ENCODE peak calls at places on chromosomes 13 and 19, in nine cellular contexts. Q is uterus, Z is adrenal gland, T is breast epithelium, D is body of pancreas, Y is psoas muscle, B is PC-3, C is sigmoid colon, I is H9. K is an unnamed sample. For H3K4me1, the result is how much of the 10 kb centered on the place peaks cover.

GRCh38 chr13:26600345-26600761 is 42.9 kb downstream of the WASF3 start:
- DNase-seq in I (no peak), B (no peak), Q (peak), T (no peak), Y (no peak), C (peak), Z (no peak), D (peak), K (no peak)

GRCh38 chr19:44585371-44586141 is 27.8 kb upstream of the IGSF23 start:
- DNase-seq in Q (no peak), Z (no peak), T (no peak), C (no peak), D (no peak), Y (no peak), B (peak), I (no peak), K (no peak)

GRCh38 chr19:1247747-1248453 is 483 bp upstream of the MIDN start:
- DNase-seq in Z (peak), D (peak), B (peak), Y (peak), T (no peak), Q (peak), C (peak), I (peak), K (no peak)

GRCh38 chr13:43307921-43308433 is 284.6 kb downstream of the DNAJC15 start:
- DNase-seq in I (no peak), Q (peak), Z (peak), D (peak), B (peak), T (peak), C (peak), Y (peak), K (peak)

GRCh38 chr13:59494560-59494970 is 669.2 kb downstream of the DIAPH3 start:
- DNase-seq in D (peak), B (no peak), Y (no peak), T (no peak), C (peak), Q (no peak), I (no peak), Z (peak), K (peak)

GRCh38 chr19:33194527-33194883 is 375 bp downstream of the LRP3 start:
- DNase-seq in D (no peak), I (no peak), C (no peak), Y (no peak), T (no peak), Z (no peak), Q (no peak), B (no peak), K (peak)

GRCh38 chr19:43798026-43798545 is 4.2 kb downstream of the LYPD5 start:
- DNase-seq in Y (no peak), Q (no peak), T (no peak), B (no peak), C (no peak), D (no peak), Z (no peak), I (no peak), K (no peak)

GRCh38 chr13:51895906-51896888 is 34.4 kb downstream of the CCDC70 start:
- DNase-seq in C (no peak), Z (peak), I (peak), D (peak), Q (no peak), B (peak), T (no peak), Y (no peak), K (peak)

GRCh38 chr19:43450545-43450997 is 14.8 kb downstream of the LYPD3 start:
- DNase-seq in T (no peak), Q (no peak), B (no peak), Z (no peak), C (no peak), D (peak), I (no peak), Y (no peak), K (peak)

GRCh38 chr13:20901668-20902437 is 693 bp downstream of the XPO4 start:
- DNase-seq in I (peak), Q (no peak), D (peak), B (peak), Z (peak), Y (peak), C (no peak), T (no peak), K (peak)

GRCh38 chr19:39194832-39195542 is 1.8 kb upstream of the NCCRP1 start:
- DNase-seq in I (no peak), D (peak), C (no peak), T (no peak), Q (no peak), B (peak), Y (no peak), Z (no peak), K (no peak)

GRCh38 chr19:30228726-30229523 is 143.3 kb upstream of the ZNF536 start:
- DNase-seq in Y (no peak), Z (no peak), T (no peak), D (no peak), I (no peak), Q (no peak), C (peak), B (no peak), K (peak)

GRCh38 chr19:44552324-44552723 is 22.8 kb upstream of the CEACAM20 start:
- DNase-seq in Y (no peak), C (no peak), Z (peak), Q (no peak), D (no peak), I (peak), B (peak), T (no peak), K (peak)

GRCh38 chr13:29799041-29799440 is 51.4 kb downstream of the UBL3 start:
- DNase-seq in Q (no peak), B (no peak), Y (no peak), D (no peak), I (no peak), Z (no peak), T (no peak), C (no peak), K (no peak)

GRCh38 chr19:55643003-55643732 is at the start of gene ZNF581:
- DNase-seq in B (peak), D (peak), I (peak), T (peak), Z (peak), Q (peak), C (peak), Y (peak), K (peak)

GRCh38 chr13:71799320-71799719 is 67.7 kb downstream of the DACH1 start:
- DNase-seq in Q (no peak), C (no peak), B (no peak), Z (no peak), D (no peak), I (no peak), T (no peak), Y (no peak), K (no peak)

GRCh38 chr13:79352107-79352506 is 53.9 kb downstream of the RBM26 start:
- DNase-seq in T (no peak), I (no peak), C (no peak), Z (no peak), D (no peak), Q (no peak), Y (no peak), B (no peak), K (no peak)

GRCh38 chr13:50353651-50354415 is 338.6 kb downstream of the KCNRG start:
- DNase-seq in C (no peak), D (no peak), Z (no peak), B (peak), T (no peak), I (no peak), Y (no peak), Q (no peak), K (no peak)

GRCh38 chr19:2974342-2974932 is 2.9 kb upstream of the TLE6 start:
- DNase-seq in Z (peak), T (no peak), D (peak), C (peak), B (no peak), Y (no peak), Q (peak), I (no peak), K (no peak)

GRCh38 chr19:7859766-7860165 is 14.4 kb downstream of the PRR36 start:
- DNase-seq in B (no peak), D (no peak), I (peak), Z (no peak), T (no peak), Q (no peak), C (no peak), Y (no peak), K (no peak)

GRCh38 chr13:114032121-114032799 is 58.4 kb upstream of the C13orf46 start:
- DNase-seq in B (no peak), Q (peak), I (no peak), C (no peak), Z (no peak), Y (no peak), T (no peak), D (peak), K (no peak)

GRCh38 chr13:113861433-113862030 is 2.3 kb downstream of the GAS6 start:
- DNase-seq in Q (no peak), Y (no peak), Z (no peak), B (no peak), D (peak), I (peak), C (no peak), T (peak), K (no peak)

GRCh38 chr13:33433316-33433715 is 147.8 kb upstream of the STARD13 start:
- DNase-seq in B (no peak), T (no peak), Y (no peak), D (no peak), C (no peak), Z (no peak), Q (no peak), I (no peak), K (no peak)

GRCh38 chr13:29758591-29759114 is 91.8 kb downstream of the UBL3 start:
- DNase-seq in I (no peak), Q (no peak), T (no peak), C (no peak), D (peak), Y (peak), Z (peak), B (peak), K (no peak)

GRCh38 chr13:49635599-49636433 is 7.5 kb downstream of the ARL11 start:
- DNase-seq in D (peak), Z (peak), Q (no peak), I (peak), C (no peak), T (no peak), Y (no peak), B (no peak), K (peak)

GRCh38 chr13:98796798-98797197 is 44.3 kb upstream of the SLC15A1 start:
- DNase-seq in C (no peak), I (no peak), D (no peak), T (no peak), B (no peak), Q (no peak), Y (no peak), Z (no peak), K (no peak)

GRCh38 chr19:21835810-21836444 is at the start of gene ZNF43:
- DNase-seq in B (peak), C (peak), I (peak), D (peak), T (peak), Q (peak), Z (peak), Y (peak), K (peak)

GRCh38 chr19:7978196-7978825 is 27.1 kb downstream of the ELAVL1 start:
- DNase-seq in D (no peak), Q (no peak), T (no peak), Z (no peak), Y (no peak), I (no peak), C (no peak), B (peak), K (no peak)

GRCh38 chr13:42814868-42815267 is 33.5 kb downstream of the FAM216B start:
- DNase-seq in I (no peak), D (no peak), Y (no peak), Q (no peak), C (no peak), T (no peak), B (peak), Z (no peak), K (peak)

GRCh38 chr13:30829788-30830637 is 76.1 kb upstream of the MEDAG start:
- DNase-seq in T (no peak), Y (no peak), B (peak), Q (no peak), C (no peak), I (no peak), Z (no peak), D (no peak), K (no peak)

GRCh38 chr19:55340144-55340783 is 588 bp downstream of the KMT5C start:
- DNase-seq in Z (no peak), C (no peak), I (peak), T (no peak), B (no peak), Y (peak), Q (no peak), D (peak), K (no peak)

GRCh38 chr19:36041831-36042230 is 9.2 kb upstream of the CLIP3 start:
- DNase-seq in Z (no peak), B (peak), C (no peak), D (peak), Y (no peak), T (no peak), Q (peak), I (no peak), K (peak)

GRCh38 chr13:30601836-30602235 is 15.9 kb upstream of the USPL1 start:
- DNase-seq in T (no peak), B (no peak), Q (no peak), I (no peak), C (no peak), Y (no peak), Z (no peak), D (no peak), K (no peak)

GRCh38 chr19:6551607-6552450 is 21.0 kb downstream of the TNFSF9 start:
- DNase-seq in Y (no peak), C (no peak), I (peak), B (no peak), T (no peak), Q (no peak), D (peak), Z (no peak), K (peak)

GRCh38 chr13:91111476-91112190 is 235.9 kb upstream of the MIR17HG start:
- DNase-seq in B (no peak), Z (no peak), Y (no peak), D (no peak), Q (no peak), C (no peak), T (no peak), I (no peak), K (no peak)

GRCh38 chr19:2732157-2732725 is 7.6 kb downstream of the SLC39A3 start:
- DNase-seq in T (no peak), D (no peak), I (no peak), Z (no peak), C (no peak), Q (no peak), B (no peak), Y (no peak), K (no peak)

GRCh38 chr19:21483589-21484170 is 21.7 kb upstream of the ZNF429 start:
- DNase-seq in Q (peak), Z (peak), Y (peak), D (peak), I (peak), B (no peak), T (peak), C (peak), K (peak)

GRCh38 chr19:3975637-3976087 is 4.8 kb upstream of the DAPK3 start:
- DNase-seq in Y (no peak), D (no peak), I (peak), B (no peak), Z (no peak), Q (no peak), T (no peak), C (no peak), K (no peak)

GRCh38 chr19:3977242-3978143 is 6.6 kb upstream of the DAPK3 start:
- DNase-seq in D (no peak), T (no peak), C (peak), Z (peak), Q (peak), B (no peak), Y (peak), I (peak), K (no peak)

GRCh38 chr19:3975144-3975543 is 4.2 kb upstream of the DAPK3 start:
- DNase-seq in B (no peak), I (peak), Z (no peak), Q (no peak), C (no peak), T (no peak), Y (no peak), D (no peak), K (no peak)

GRCh38 chr19:3978145-3978544 is 7.1 kb downstream of the EEF2 start:
- DNase-seq in Y (no peak), B (no peak), I (no peak), T (no peak), Q (no peak), D (no peak), Z (no peak), C (no peak), K (no peak)

DNA sequence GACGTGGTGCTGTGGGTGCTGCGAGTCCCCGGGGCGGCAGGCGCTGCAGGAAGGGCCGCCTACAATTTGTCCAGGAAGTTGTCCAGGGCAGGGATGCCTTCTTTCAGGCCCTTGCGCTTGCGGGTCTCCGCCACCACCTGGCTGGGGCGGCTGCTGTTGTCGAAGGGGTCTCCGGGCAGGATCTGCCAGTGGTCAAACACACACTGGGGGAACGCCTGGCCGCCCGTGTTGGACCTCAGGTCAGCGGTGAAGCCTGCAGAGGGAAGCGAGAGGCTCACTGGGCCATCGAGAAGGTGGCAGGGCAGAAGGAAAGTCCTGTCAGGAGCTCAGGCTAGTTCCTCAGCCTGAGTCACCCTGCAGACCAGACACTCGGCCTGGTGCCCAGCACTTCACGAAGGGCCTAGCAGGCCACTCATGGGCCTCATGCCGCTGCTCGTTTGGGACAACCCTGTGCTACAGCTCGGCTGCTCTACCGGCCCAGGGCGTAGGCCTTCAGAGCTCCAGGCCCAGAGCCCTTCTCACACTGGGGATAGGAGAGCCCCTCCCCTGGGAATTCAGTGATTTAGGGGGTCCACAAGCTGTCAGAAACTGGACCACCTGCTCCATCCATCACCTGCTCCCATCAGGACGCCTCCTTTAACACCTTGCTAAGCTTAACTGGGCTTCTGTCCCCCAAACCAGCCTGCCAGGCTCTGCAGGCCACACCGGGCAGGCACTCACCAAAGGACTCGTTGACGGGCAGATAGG is 5.8 kb upstream of the DAPK3 start:
- DNase-seq in Q (no peak), D (peak), Z (peak), Y (peak), I (peak), B (no peak), T (no peak), C (peak), K (peak)
- TF ChIP-seq CTCF in Q (no peak), D (no peak), Z (no peak), Y (no peak), I (no peak), B (no peak), T (no peak), C (no peak), K (no peak)

DNA sequence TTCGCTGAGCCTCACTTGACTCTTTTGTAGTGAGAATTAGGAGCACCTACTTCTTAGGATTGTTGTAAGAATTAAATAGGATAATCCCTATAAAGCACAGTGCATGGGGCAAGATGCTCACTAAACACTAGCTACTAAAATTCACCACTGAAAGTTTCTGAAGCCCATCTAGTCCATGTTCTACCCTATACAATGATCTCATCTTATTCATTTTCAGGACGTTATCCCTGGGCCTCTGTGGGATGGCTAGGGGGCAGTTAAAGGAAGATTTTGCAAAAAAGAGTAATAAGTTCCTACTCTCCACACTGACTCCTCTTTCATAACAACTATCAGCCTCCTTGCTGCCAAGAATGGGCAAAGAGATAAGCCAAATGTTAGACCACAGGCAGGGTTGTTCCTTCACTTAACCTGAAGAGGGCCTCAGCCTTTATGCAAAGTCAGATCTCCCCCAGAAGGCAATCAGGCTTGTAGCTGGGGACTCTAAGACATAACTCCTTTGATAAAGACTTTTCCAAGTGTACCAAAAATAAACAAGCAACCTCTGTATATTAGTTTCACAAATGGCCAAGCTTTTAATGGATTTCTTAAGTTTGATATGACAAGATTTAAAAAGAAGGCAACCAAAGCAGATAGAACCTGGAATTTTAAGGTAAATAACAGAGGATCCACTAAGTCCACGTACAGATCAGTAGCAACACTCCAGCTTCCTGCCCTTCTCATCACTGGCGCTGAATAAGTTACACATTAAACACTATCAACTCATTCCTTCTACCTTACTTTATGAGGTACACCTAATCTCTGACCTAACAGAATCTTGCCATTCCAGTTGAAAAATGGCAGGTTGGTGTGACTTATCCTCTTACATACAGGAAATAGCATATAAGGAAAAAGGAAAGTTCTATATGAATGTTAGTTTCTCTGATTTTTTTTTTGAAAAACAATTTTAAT is 44.4 kb downstream of the ELF1 start:
- DNase-seq in C (no peak), B (peak), T (no peak), Z (peak), Y (no peak), Q (no peak), D (peak), I (peak), K (peak)
- H3K4me1 ChIP-seq in C (under half), B (under half), T (under half), Z (under half), Y (half or more), Q (under half), D (half or more), I (under half), K (under half)

GRCh38 chr19:15294591-15294990 is 37.7 kb downstream of the BRD4 start:
- DNase-seq in T (no peak), B (no peak), Z (peak), Q (no peak), I (no peak), C (no peak), D (no peak), Y (no peak), K (no peak)
- H3K27ac ChIP-seq in T (peak), B (no peak), Z (peak), Q (no peak), I (no peak), C (no peak), D (no peak), Y (no peak), K (peak)

DNA sequence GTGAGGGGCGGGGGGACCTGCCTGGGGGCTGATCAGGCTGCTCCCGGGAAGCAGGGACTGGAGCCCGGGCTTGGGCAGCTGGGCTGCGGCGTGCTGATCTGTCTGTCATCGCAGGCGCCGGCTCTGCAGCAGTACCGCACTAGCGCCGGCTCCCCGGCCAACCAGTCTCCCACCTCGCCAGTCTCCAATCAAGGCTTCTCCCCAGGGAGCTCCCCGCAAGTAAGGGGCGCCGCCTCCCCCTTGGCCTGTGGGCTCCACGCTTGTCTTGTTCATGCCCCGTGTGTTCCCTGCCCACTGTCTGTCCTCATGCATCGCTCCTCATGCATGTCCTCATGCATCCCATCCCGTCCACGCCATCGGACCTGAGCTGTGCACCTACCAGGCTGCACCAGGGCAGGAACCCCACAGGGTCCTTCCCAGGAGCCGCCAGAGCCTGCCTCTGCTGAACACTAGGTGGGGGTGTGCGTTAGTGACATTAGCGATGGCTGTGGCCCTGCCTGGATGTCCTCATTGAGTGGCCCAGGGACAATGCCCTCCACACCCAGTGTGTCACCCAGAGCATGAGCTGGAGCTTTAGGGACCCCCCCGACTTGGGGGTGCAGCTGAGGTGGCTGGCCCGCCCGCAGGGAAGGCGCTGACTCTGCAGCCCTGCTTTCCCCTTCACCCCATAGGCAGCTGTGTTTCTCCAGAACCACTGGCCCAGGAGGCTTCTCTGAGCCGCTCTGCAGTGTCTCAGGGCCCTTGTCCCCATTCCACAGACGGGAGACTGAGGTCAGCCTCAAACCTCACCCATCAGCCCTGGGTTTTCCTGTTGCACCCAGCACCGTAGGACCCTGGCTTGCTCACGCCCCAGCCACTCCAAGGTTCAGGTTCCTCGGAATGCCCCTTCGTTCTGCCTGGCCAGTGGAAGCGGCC is 19.5 kb downstream of the COMP start:
- DNase-seq in B (peak), T (no peak), I (peak), D (no peak), Q (no peak), C (no peak), Y (no peak), Z (no peak), K (peak)
- TF ChIP-seq CTCF in B (peak), T (no peak), I (peak), D (no peak), Q (no peak), C (no peak), Y (no peak), Z (no peak), K (peak)